ENCODE peak calls at places on chromosomes 5 and 9, in nine cellular contexts. One of them, this sample, is unnamed.

GRCh38 chr5:93078082-93079038 is 502.7 kb downstream of the NR2F1-AS1 start:
- DNase-seq in cardiac muscle cell: peak
- DNase-seq in NCI-H446 treated with DMSO at 0.1 percent for 48 hours: peak
- DNase-seq in activated CD8-positive, alpha-beta memory T cell treated with anti-CD3 and anti-CD28 coated beads, Interleukin-2, amount 50 U/mL, for 4 hours: no peak
- DNase-seq in AG09319: peak
- DNase-seq in ELR: peak
- DNase-seq in Panc1: peak
- DNase-seq in NCI-H2081: peak
- DNase-seq in stimulated activated CD8-positive, alpha-beta memory T cell treated with anti-CD3 and anti-CD28 coated beads, Interleukin-2, amount 100 ng/mL, for 1 hour: no peak
- DNase-seq in this sample: no peak

GRCh38 chr9:70829591-70830265 is 291.7 kb downstream of the TRPM3 start:
- DNase-seq in NCI-H2081: no peak
- DNase-seq in NCI-H446 treated with DMSO at 0.1 percent for 48 hours: no peak
- DNase-seq in cardiac muscle cell: peak
- DNase-seq in Panc1: no peak
- DNase-seq in AG09319: no peak
- DNase-seq in stimulated activated CD8-positive, alpha-beta memory T cell treated with anti-CD3 and anti-CD28 coated beads, Interleukin-2, amount 100 ng/mL, for 1 hour: no peak
- DNase-seq in activated CD8-positive, alpha-beta memory T cell treated with anti-CD3 and anti-CD28 coated beads, Interleukin-2, amount 50 U/mL, for 4 hours: no peak
- DNase-seq in ELR: no peak
- DNase-seq in this sample: no peak

GRCh38 chr5:142065273-142065672 is 43.3 kb upstream of the NDFIP1 start:
- DNase-seq in AG09319: no peak
- DNase-seq in NCI-H446 treated with DMSO at 0.1 percent for 48 hours: peak
- DNase-seq in ELR: peak
- DNase-seq in stimulated activated CD8-positive, alpha-beta memory T cell treated with anti-CD3 and anti-CD28 coated beads, Interleukin-2, amount 100 ng/mL, for 1 hour: no peak
- DNase-seq in Panc1: no peak
- DNase-seq in activated CD8-positive, alpha-beta memory T cell treated with anti-CD3 and anti-CD28 coated beads, Interleukin-2, amount 50 U/mL, for 4 hours: no peak
- DNase-seq in cardiac muscle cell: peak
- DNase-seq in NCI-H2081: peak
- DNase-seq in this sample: no peak

GRCh38 chr9:114662081-114662989 is 4.7 kb upstream of the TEX53 start:
- DNase-seq in ELR: peak
- DNase-seq in NCI-H2081: peak
- DNase-seq in stimulated activated CD8-positive, alpha-beta memory T cell treated with anti-CD3 and anti-CD28 coated beads, Interleukin-2, amount 100 ng/mL, for 1 hour: peak
- DNase-seq in cardiac muscle cell: peak
- DNase-seq in activated CD8-positive, alpha-beta memory T cell treated with anti-CD3 and anti-CD28 coated beads, Interleukin-2, amount 50 U/mL, for 4 hours: peak
- DNase-seq in AG09319: no peak
- DNase-seq in Panc1: no peak
- DNase-seq in NCI-H446 treated with DMSO at 0.1 percent for 48 hours: no peak
- DNase-seq in this sample: peak

GRCh38 chr9:19551124-19551929 is 142.5 kb downstream of the ACER2 start:
- DNase-seq in stimulated activated CD8-positive, alpha-beta memory T cell treated with anti-CD3 and anti-CD28 coated beads, Interleukin-2, amount 100 ng/mL, for 1 hour: no peak
- DNase-seq in ELR: no peak
- DNase-seq in activated CD8-positive, alpha-beta memory T cell treated with anti-CD3 and anti-CD28 coated beads, Interleukin-2, amount 50 U/mL, for 4 hours: no peak
- DNase-seq in AG09319: no peak
- DNase-seq in NCI-H2081: peak
- DNase-seq in Panc1: no peak
- DNase-seq in NCI-H446 treated with DMSO at 0.1 percent for 48 hours: peak
- DNase-seq in cardiac muscle cell: no peak
- DNase-seq in this sample: no peak

GRCh38 chr9:133162802-133163558 is 734 bp downstream of the GBGT1 start:
- DNase-seq in NCI-H446 treated with DMSO at 0.1 percent for 48 hours: no peak
- DNase-seq in activated CD8-positive, alpha-beta memory T cell treated with anti-CD3 and anti-CD28 coated beads, Interleukin-2, amount 50 U/mL, for 4 hours: no peak
- DNase-seq in cardiac muscle cell: no peak
- DNase-seq in stimulated activated CD8-positive, alpha-beta memory T cell treated with anti-CD3 and anti-CD28 coated beads, Interleukin-2, amount 100 ng/mL, for 1 hour: no peak
- DNase-seq in AG09319: no peak
- DNase-seq in NCI-H2081: no peak
- DNase-seq in ELR: no peak
- DNase-seq in Panc1: no peak
- DNase-seq in this sample: no peak

GRCh38 chr9:133838859-133839507 is 100.8 kb upstream of the SARDH start:
- DNase-seq in AG09319: no peak
- DNase-seq in cardiac muscle cell: no peak
- DNase-seq in activated CD8-positive, alpha-beta memory T cell treated with anti-CD3 and anti-CD28 coated beads, Interleukin-2, amount 50 U/mL, for 4 hours: no peak
- DNase-seq in NCI-H2081: no peak
- DNase-seq in stimulated activated CD8-positive, alpha-beta memory T cell treated with anti-CD3 and anti-CD28 coated beads, Interleukin-2, amount 100 ng/mL, for 1 hour: no peak
- DNase-seq in Panc1: no peak
- DNase-seq in NCI-H446 treated with DMSO at 0.1 percent for 48 hours: no peak
- DNase-seq in ELR: no peak
- DNase-seq in this sample: no peak

GRCh38 chr5:77952811-77953210 is 176.7 kb upstream of the TBCA start:
- DNase-seq in ELR: peak
- DNase-seq in AG09319: no peak
- DNase-seq in Panc1: no peak
- DNase-seq in NCI-H446 treated with DMSO at 0.1 percent for 48 hours: no peak
- DNase-seq in activated CD8-positive, alpha-beta memory T cell treated with anti-CD3 and anti-CD28 coated beads, Interleukin-2, amount 50 U/mL, for 4 hours: no peak
- DNase-seq in NCI-H2081: no peak
- DNase-seq in stimulated activated CD8-positive, alpha-beta memory T cell treated with anti-CD3 and anti-CD28 coated beads, Interleukin-2, amount 100 ng/mL, for 1 hour: no peak
- DNase-seq in cardiac muscle cell: peak
- DNase-seq in this sample: no peak

GRCh38 chr9:135520916-135521607 is at the start of gene LCN1:
- DNase-seq in Panc1: no peak
- DNase-seq in ELR: no peak
- DNase-seq in NCI-H2081: no peak
- DNase-seq in NCI-H446 treated with DMSO at 0.1 percent for 48 hours: no peak
- DNase-seq in stimulated activated CD8-positive, alpha-beta memory T cell treated with anti-CD3 and anti-CD28 coated beads, Interleukin-2, amount 100 ng/mL, for 1 hour: no peak
- DNase-seq in activated CD8-positive, alpha-beta memory T cell treated with anti-CD3 and anti-CD28 coated beads, Interleukin-2, amount 50 U/mL, for 4 hours: no peak
- DNase-seq in cardiac muscle cell: no peak
- DNase-seq in AG09319: no peak
- DNase-seq in this sample: no peak

GRCh38 chr5:173328896-173329369 is 719 bp upstream of the STC2 start:
- DNase-seq in activated CD8-positive, alpha-beta memory T cell treated with anti-CD3 and anti-CD28 coated beads, Interleukin-2, amount 50 U/mL, for 4 hours: no peak
- DNase-seq in cardiac muscle cell: peak
- DNase-seq in ELR: peak
- DNase-seq in NCI-H2081: no peak
- DNase-seq in Panc1: no peak
- DNase-seq in NCI-H446 treated with DMSO at 0.1 percent for 48 hours: no peak
- DNase-seq in stimulated activated CD8-positive, alpha-beta memory T cell treated with anti-CD3 and anti-CD28 coated beads, Interleukin-2, amount 100 ng/mL, for 1 hour: no peak
- DNase-seq in AG09319: no peak
- DNase-seq in this sample: peak

GRCh38 chr5:143758750-143759149 is 53.2 kb upstream of the HMHB1 start:
- DNase-seq in NCI-H446 treated with DMSO at 0.1 percent for 48 hours: no peak
- DNase-seq in ELR: no peak
- DNase-seq in cardiac muscle cell: peak
- DNase-seq in Panc1: no peak
- DNase-seq in AG09319: peak
- DNase-seq in stimulated activated CD8-positive, alpha-beta memory T cell treated with anti-CD3 and anti-CD28 coated beads, Interleukin-2, amount 100 ng/mL, for 1 hour: no peak
- DNase-seq in NCI-H2081: no peak
- DNase-seq in activated CD8-positive, alpha-beta memory T cell treated with anti-CD3 and anti-CD28 coated beads, Interleukin-2, amount 50 U/mL, for 4 hours: no peak
- DNase-seq in this sample: no peak

GRCh38 chr5:169795311-169795710 is 158.2 kb downstream of the DOCK2 start:
- DNase-seq in AG09319: no peak
- DNase-seq in NCI-H446 treated with DMSO at 0.1 percent for 48 hours: no peak
- DNase-seq in activated CD8-positive, alpha-beta memory T cell treated with anti-CD3 and anti-CD28 coated beads, Interleukin-2, amount 50 U/mL, for 4 hours: no peak
- DNase-seq in NCI-H2081: no peak
- DNase-seq in ELR: peak
- DNase-seq in cardiac muscle cell: no peak
- DNase-seq in Panc1: no peak
- DNase-seq in stimulated activated CD8-positive, alpha-beta memory T cell treated with anti-CD3 and anti-CD28 coated beads, Interleukin-2, amount 100 ng/mL, for 1 hour: no peak
- DNase-seq in this sample: no peak

GRCh38 chr5:158953929-158954534 is 145.7 kb downstream of the EBF1 start:
- DNase-seq in cardiac muscle cell: no peak
- DNase-seq in NCI-H2081: no peak
- DNase-seq in NCI-H446 treated with DMSO at 0.1 percent for 48 hours: no peak
- DNase-seq in AG09319: no peak
- DNase-seq in Panc1: no peak
- DNase-seq in stimulated activated CD8-positive, alpha-beta memory T cell treated with anti-CD3 and anti-CD28 coated beads, Interleukin-2, amount 100 ng/mL, for 1 hour: no peak
- DNase-seq in activated CD8-positive, alpha-beta memory T cell treated with anti-CD3 and anti-CD28 coated beads, Interleukin-2, amount 50 U/mL, for 4 hours: no peak
- DNase-seq in ELR: no peak
- DNase-seq in this sample: no peak

GRCh38 chr9:34276772-34277171 is 52.3 kb downstream of the KIF24 start:
- DNase-seq in Panc1: no peak
- DNase-seq in NCI-H2081: no peak
- DNase-seq in stimulated activated CD8-positive, alpha-beta memory T cell treated with anti-CD3 and anti-CD28 coated beads, Interleukin-2, amount 100 ng/mL, for 1 hour: no peak
- DNase-seq in activated CD8-positive, alpha-beta memory T cell treated with anti-CD3 and anti-CD28 coated beads, Interleukin-2, amount 50 U/mL, for 4 hours: no peak
- DNase-seq in ELR: no peak
- DNase-seq in AG09319: no peak
- DNase-seq in cardiac muscle cell: no peak
- DNase-seq in NCI-H446 treated with DMSO at 0.1 percent for 48 hours: no peak
- DNase-seq in this sample: no peak

GRCh38 chr9:124695280-124695890 is 75.7 kb downstream of the NR6A1 start:
- DNase-seq in Panc1: no peak
- DNase-seq in cardiac muscle cell: no peak
- DNase-seq in NCI-H446 treated with DMSO at 0.1 percent for 48 hours: no peak
- DNase-seq in activated CD8-positive, alpha-beta memory T cell treated with anti-CD3 and anti-CD28 coated beads, Interleukin-2, amount 50 U/mL, for 4 hours: no peak
- DNase-seq in NCI-H2081: no peak
- DNase-seq in stimulated activated CD8-positive, alpha-beta memory T cell treated with anti-CD3 and anti-CD28 coated beads, Interleukin-2, amount 100 ng/mL, for 1 hour: no peak
- DNase-seq in AG09319: no peak
- DNase-seq in ELR: peak
- DNase-seq in this sample: no peak

GRCh38 chr5:134793111-134793510 is 34.5 kb downstream of the DDX46 start:
- DNase-seq in Panc1: no peak
- DNase-seq in NCI-H2081: no peak
- DNase-seq in AG09319: no peak
- DNase-seq in cardiac muscle cell: no peak
- DNase-seq in activated CD8-positive, alpha-beta memory T cell treated with anti-CD3 and anti-CD28 coated beads, Interleukin-2, amount 50 U/mL, for 4 hours: no peak
- DNase-seq in NCI-H446 treated with DMSO at 0.1 percent for 48 hours: no peak
- DNase-seq in stimulated activated CD8-positive, alpha-beta memory T cell treated with anti-CD3 and anti-CD28 coated beads, Interleukin-2, amount 100 ng/mL, for 1 hour: no peak
- DNase-seq in ELR: no peak
- DNase-seq in this sample: no peak

GRCh38 chr9:121222524-121223171 is 21.0 kb upstream of the RAB14 start:
- DNase-seq in stimulated activated CD8-positive, alpha-beta memory T cell treated with anti-CD3 and anti-CD28 coated beads, Interleukin-2, amount 100 ng/mL, for 1 hour: no peak
- DNase-seq in cardiac muscle cell: peak
- DNase-seq in ELR: peak
- DNase-seq in NCI-H446 treated with DMSO at 0.1 percent for 48 hours: no peak
- DNase-seq in Panc1: no peak
- DNase-seq in activated CD8-positive, alpha-beta memory T cell treated with anti-CD3 and anti-CD28 coated beads, Interleukin-2, amount 50 U/mL, for 4 hours: no peak
- DNase-seq in NCI-H2081: peak
- DNase-seq in AG09319: no peak
- DNase-seq in this sample: no peak

GRCh38 chr5:61052870-61053269 is 107.9 kb downstream of the NDUFAF2 start:
- DNase-seq in stimulated activated CD8-positive, alpha-beta memory T cell treated with anti-CD3 and anti-CD28 coated beads, Interleukin-2, amount 100 ng/mL, for 1 hour: no peak
- DNase-seq in AG09319: peak
- DNase-seq in Panc1: peak
- DNase-seq in ELR: peak
- DNase-seq in NCI-H446 treated with DMSO at 0.1 percent for 48 hours: peak
- DNase-seq in activated CD8-positive, alpha-beta memory T cell treated with anti-CD3 and anti-CD28 coated beads, Interleukin-2, amount 50 U/mL, for 4 hours: no peak
- DNase-seq in cardiac muscle cell: peak
- DNase-seq in NCI-H2081: no peak
- DNase-seq in this sample: no peak

GRCh38 chr5:5536871-5537270 is 114.4 kb downstream of the ICE1 start:
- DNase-seq in NCI-H446 treated with DMSO at 0.1 percent for 48 hours: no peak
- DNase-seq in Panc1: no peak
- DNase-seq in cardiac muscle cell: no peak
- DNase-seq in ELR: no peak
- DNase-seq in NCI-H2081: no peak
- DNase-seq in activated CD8-positive, alpha-beta memory T cell treated with anti-CD3 and anti-CD28 coated beads, Interleukin-2, amount 50 U/mL, for 4 hours: no peak
- DNase-seq in stimulated activated CD8-positive, alpha-beta memory T cell treated with anti-CD3 and anti-CD28 coated beads, Interleukin-2, amount 100 ng/mL, for 1 hour: no peak
- DNase-seq in AG09319: no peak
- DNase-seq in this sample: no peak

GRCh38 chr9:119675951-119676350 is 306.7 kb upstream of the BRINP1 start:
- DNase-seq in cardiac muscle cell: no peak
- DNase-seq in stimulated activated CD8-positive, alpha-beta memory T cell treated with anti-CD3 and anti-CD28 coated beads, Interleukin-2, amount 100 ng/mL, for 1 hour: no peak
- DNase-seq in NCI-H2081: peak
- DNase-seq in activated CD8-positive, alpha-beta memory T cell treated with anti-CD3 and anti-CD28 coated beads, Interleukin-2, amount 50 U/mL, for 4 hours: no peak
- DNase-seq in NCI-H446 treated with DMSO at 0.1 percent for 48 hours: no peak
- DNase-seq in Panc1: no peak
- DNase-seq in AG09319: no peak
- DNase-seq in ELR: no peak
- DNase-seq in this sample: no peak

GRCh38 chr9:89992326-89993208 is 387.8 kb downstream of the GADD45G start:
- DNase-seq in Panc1: no peak
- DNase-seq in ELR: no peak
- DNase-seq in AG09319: no peak
- DNase-seq in cardiac muscle cell: no peak
- DNase-seq in NCI-H446 treated with DMSO at 0.1 percent for 48 hours: no peak
- DNase-seq in activated CD8-positive, alpha-beta memory T cell treated with anti-CD3 and anti-CD28 coated beads, Interleukin-2, amount 50 U/mL, for 4 hours: no peak
- DNase-seq in NCI-H2081: no peak
- DNase-seq in stimulated activated CD8-positive, alpha-beta memory T cell treated with anti-CD3 and anti-CD28 coated beads, Interleukin-2, amount 100 ng/mL, for 1 hour: no peak
- DNase-seq in this sample: no peak

GRCh38 chr5:76385540-76385939 is 17.5 kb upstream of the IQGAP2 start:
- DNase-seq in stimulated activated CD8-positive, alpha-beta memory T cell treated with anti-CD3 and anti-CD28 coated beads, Interleukin-2, amount 100 ng/mL, for 1 hour: no peak
- DNase-seq in NCI-H2081: no peak
- DNase-seq in AG09319: no peak
- DNase-seq in NCI-H446 treated with DMSO at 0.1 percent for 48 hours: no peak
- DNase-seq in cardiac muscle cell: no peak
- DNase-seq in activated CD8-positive, alpha-beta memory T cell treated with anti-CD3 and anti-CD28 coated beads, Interleukin-2, amount 50 U/mL, for 4 hours: no peak
- DNase-seq in ELR: no peak
- DNase-seq in Panc1: no peak
- DNase-seq in this sample: no peak

GRCh38 chr5:23649594-23649993 is 142.2 kb downstream of the PRDM9 start:
- DNase-seq in NCI-H446 treated with DMSO at 0.1 percent for 48 hours: no peak
- DNase-seq in Panc1: no peak
- DNase-seq in NCI-H2081: no peak
- DNase-seq in AG09319: no peak
- DNase-seq in activated CD8-positive, alpha-beta memory T cell treated with anti-CD3 and anti-CD28 coated beads, Interleukin-2, amount 50 U/mL, for 4 hours: no peak
- DNase-seq in ELR: no peak
- DNase-seq in stimulated activated CD8-positive, alpha-beta memory T cell treated with anti-CD3 and anti-CD28 coated beads, Interleukin-2, amount 100 ng/mL, for 1 hour: no peak
- DNase-seq in cardiac muscle cell: no peak
- DNase-seq in this sample: no peak

GRCh38 chr5:96026334-96027065 is 64.8 kb upstream of the ELL2 start:
- DNase-seq in cardiac muscle cell: peak
- DNase-seq in NCI-H446 treated with DMSO at 0.1 percent for 48 hours: no peak
- DNase-seq in activated CD8-positive, alpha-beta memory T cell treated with anti-CD3 and anti-CD28 coated beads, Interleukin-2, amount 50 U/mL, for 4 hours: no peak
- DNase-seq in Panc1: no peak
- DNase-seq in stimulated activated CD8-positive, alpha-beta memory T cell treated with anti-CD3 and anti-CD28 coated beads, Interleukin-2, amount 100 ng/mL, for 1 hour: no peak
- DNase-seq in AG09319: no peak
- DNase-seq in NCI-H2081: no peak
- DNase-seq in ELR: peak
- DNase-seq in this sample: no peak

GRCh38 chr5:140596364-140596763 is 31.7 kb downstream of the SLC35A4 start:
- DNase-seq in Panc1: no peak
- DNase-seq in cardiac muscle cell: peak
- DNase-seq in ELR: no peak
- DNase-seq in NCI-H2081: no peak
- DNase-seq in activated CD8-positive, alpha-beta memory T cell treated with anti-CD3 and anti-CD28 coated beads, Interleukin-2, amount 50 U/mL, for 4 hours: no peak
- DNase-seq in stimulated activated CD8-positive, alpha-beta memory T cell treated with anti-CD3 and anti-CD28 coated beads, Interleukin-2, amount 100 ng/mL, for 1 hour: no peak
- DNase-seq in NCI-H446 treated with DMSO at 0.1 percent for 48 hours: no peak
- DNase-seq in AG09319: no peak
- DNase-seq in this sample: no peak

GRCh38 chr5:173493846-173494245 is 122.6 kb downstream of the BOD1 start:
- DNase-seq in NCI-H2081: no peak
- DNase-seq in Panc1: no peak
- DNase-seq in activated CD8-positive, alpha-beta memory T cell treated with anti-CD3 and anti-CD28 coated beads, Interleukin-2, amount 50 U/mL, for 4 hours: no peak
- DNase-seq in stimulated activated CD8-positive, alpha-beta memory T cell treated with anti-CD3 and anti-CD28 coated beads, Interleukin-2, amount 100 ng/mL, for 1 hour: no peak
- DNase-seq in cardiac muscle cell: no peak
- DNase-seq in AG09319: no peak
- DNase-seq in ELR: no peak
- DNase-seq in NCI-H446 treated with DMSO at 0.1 percent for 48 hours: no peak
- DNase-seq in this sample: no peak

GRCh38 chr5:108025009-108025408 is 354.3 kb upstream of the EFNA5 start:
- DNase-seq in stimulated activated CD8-positive, alpha-beta memory T cell treated with anti-CD3 and anti-CD28 coated beads, Interleukin-2, amount 100 ng/mL, for 1 hour: no peak
- DNase-seq in activated CD8-positive, alpha-beta memory T cell treated with anti-CD3 and anti-CD28 coated beads, Interleukin-2, amount 50 U/mL, for 4 hours: no peak
- DNase-seq in cardiac muscle cell: no peak
- DNase-seq in AG09319: no peak
- DNase-seq in NCI-H2081: no peak
- DNase-seq in ELR: no peak
- DNase-seq in NCI-H446 treated with DMSO at 0.1 percent for 48 hours: no peak
- DNase-seq in Panc1: no peak
- DNase-seq in this sample: no peak

GRCh38 chr5:173759696-173760095 is 128.5 kb upstream of the CPEB4 start:
- DNase-seq in AG09319: no peak
- DNase-seq in NCI-H2081: no peak
- DNase-seq in activated CD8-positive, alpha-beta memory T cell treated with anti-CD3 and anti-CD28 coated beads, Interleukin-2, amount 50 U/mL, for 4 hours: no peak
- DNase-seq in stimulated activated CD8-positive, alpha-beta memory T cell treated with anti-CD3 and anti-CD28 coated beads, Interleukin-2, amount 100 ng/mL, for 1 hour: no peak
- DNase-seq in NCI-H446 treated with DMSO at 0.1 percent for 48 hours: no peak
- DNase-seq in ELR: no peak
- DNase-seq in cardiac muscle cell: no peak
- DNase-seq in Panc1: no peak
- DNase-seq in this sample: no peak

GRCh38 chr5:148746826-148747535 is 79.4 kb upstream of the ADRB2 start:
- DNase-seq in stimulated activated CD8-positive, alpha-beta memory T cell treated with anti-CD3 and anti-CD28 coated beads, Interleukin-2, amount 100 ng/mL, for 1 hour: no peak
- DNase-seq in NCI-H446 treated with DMSO at 0.1 percent for 48 hours: no peak
- DNase-seq in Panc1: no peak
- DNase-seq in AG09319: no peak
- DNase-seq in cardiac muscle cell: no peak
- DNase-seq in NCI-H2081: no peak
- DNase-seq in activated CD8-positive, alpha-beta memory T cell treated with anti-CD3 and anti-CD28 coated beads, Interleukin-2, amount 50 U/mL, for 4 hours: no peak
- DNase-seq in ELR: no peak
- DNase-seq in this sample: no peak

GRCh38 chr5:98414938-98415337 is 358.5 kb upstream of the RGMB start:
- DNase-seq in activated CD8-positive, alpha-beta memory T cell treated with anti-CD3 and anti-CD28 coated beads, Interleukin-2, amount 50 U/mL, for 4 hours: no peak
- DNase-seq in Panc1: no peak
- DNase-seq in NCI-H2081: no peak
- DNase-seq in cardiac muscle cell: peak
- DNase-seq in AG09319: peak
- DNase-seq in stimulated activated CD8-positive, alpha-beta memory T cell treated with anti-CD3 and anti-CD28 coated beads, Interleukin-2, amount 100 ng/mL, for 1 hour: no peak
- DNase-seq in NCI-H446 treated with DMSO at 0.1 percent for 48 hours: no peak
- DNase-seq in ELR: peak
- DNase-seq in this sample: no peak

GRCh38 chr5:173498871-173499470 is 117.5 kb downstream of the BOD1 start:
- DNase-seq in activated CD8-positive, alpha-beta memory T cell treated with anti-CD3 and anti-CD28 coated beads, Interleukin-2, amount 50 U/mL, for 4 hours: no peak
- DNase-seq in Panc1: no peak
- DNase-seq in AG09319: no peak
- DNase-seq in ELR: no peak
- DNase-seq in NCI-H446 treated with DMSO at 0.1 percent for 48 hours: no peak
- DNase-seq in cardiac muscle cell: peak
- DNase-seq in NCI-H2081: no peak
- DNase-seq in stimulated activated CD8-positive, alpha-beta memory T cell treated with anti-CD3 and anti-CD28 coated beads, Interleukin-2, amount 100 ng/mL, for 1 hour: no peak
- DNase-seq in this sample: no peak